ENCODE peak calls at places on chromosomes 1 and 21, in six cellular contexts. W, M, J, I, L and X are unnamed samples.

GRCh38 chr1:15833069-15833679 is 14.3 kb upstream of the SPEN start:
- DNase-seq in I (no peak), J (peak; percentile 83), W (no peak), L (peak; percentile 93), M (peak; percentile 93), X (no peak)

GRCh38 chr1:186236921-186237320 is 138.1 kb downstream of the TPR start:
- DNase-seq in W (no peak), L (no peak), M (peak; percentile 93), J (no peak), I (no peak), X (peak; percentile 69)

GRCh38 chr1:240294566-240294965 is 202.9 kb downstream of the FMN2 start:
- DNase-seq in I (no peak), J (no peak), M (no peak), W (no peak), L (no peak), X (no peak)

GRCh38 chr1:174060090-174060489 is 37.9 kb upstream of the RC3H1 start:
- DNase-seq in W (no peak), M (peak; percentile 30), I (no peak), J (no peak), L (no peak), X (no peak)

GRCh38 chr1:212485895-212486590 is 53.3 kb downstream of the NENF start:
- DNase-seq in M (peak; percentile 96), I (peak; percentile 79), L (no peak), J (peak; percentile 88), W (no peak), X (peak; percentile 80)

GRCh38 chr1:8862528-8862927 is 16.0 kb downstream of the ENO1 start:
- DNase-seq in I (no peak), M (peak; percentile 36), J (no peak), L (peak; percentile 67), W (no peak), X (no peak)

GRCh38 chr1:165173409-165173808 is 183.1 kb downstream of the LMX1A start:
- DNase-seq in I (no peak), L (no peak), M (no peak), J (no peak), W (no peak), X (no peak)

GRCh38 chr1:46285730-46286477 is 17.5 kb downstream of the LRRC41 start:
- DNase-seq in L (no peak), J (no peak), I (no peak), M (no peak), W (no peak), X (no peak)

GRCh38 chr21:31098576-31099005 is 60.3 kb upstream of the KRTAP19-8 start:
- DNase-seq in W (peak; percentile 47), J (peak; percentile 75), I (peak; percentile 8), L (peak; percentile 90), M (peak; percentile 72), X (peak; percentile 84)

GRCh38 chr1:66244429-66244828 is 289.5 kb upstream of the SGIP1 start:
- DNase-seq in W (no peak), L (no peak), I (no peak), M (peak; percentile 58), J (no peak), X (no peak)

GRCh38 chr1:30196457-30196856 is 526.9 kb downstream of the MATN1 start:
- DNase-seq in W (no peak), M (no peak), J (no peak), I (no peak), L (no peak), X (no peak)

GRCh38 chr1:214898154-214898553 is 184.4 kb upstream of the KCNK2 start:
- DNase-seq in L (no peak), J (no peak), M (no peak), W (no peak), I (no peak), X (no peak)

GRCh38 chr1:26324550-26324949 is 6.8 kb downstream of the CD52 start:
- DNase-seq in M (no peak), I (no peak), W (no peak), L (no peak), J (no peak), X (no peak)

GRCh38 chr21:31913191-31913608 is 40.4 kb downstream of the HUNK start:
- DNase-seq in J (no peak), I (no peak), M (no peak), W (no peak), L (no peak), X (no peak)

GRCh38 chr1:19311931-19312781 is at the start of the genes AKR7A2 and SLC66A1:
- DNase-seq in M (peak; percentile 98), I (peak; percentile 63), W (peak; percentile 85), J (peak; percentile 97), L (peak; percentile 97), X (peak; percentile 99)

GRCh38 chr1:93907718-93908117 is 1.5 kb downstream of the GCLM start:
- DNase-seq in J (no peak), W (no peak), L (peak; percentile 52), I (no peak), M (peak; percentile 67), X (peak; percentile 77)

GRCh38 chr1:218715961-218716669 is 371.0 kb downstream of the TGFB2 start:
- DNase-seq in M (no peak), J (no peak), W (no peak), L (no peak), I (no peak), X (no peak)

GRCh38 chr1:96234299-96234698 is 487.3 kb upstream of the PTBP2 start:
- DNase-seq in L (no peak), J (peak; percentile 65), I (no peak), W (peak; percentile 15), M (peak; percentile 23), X (no peak)

GRCh38 chr1:243294723-243295121 is 38.9 kb downstream of the SDCCAG8 start:
- DNase-seq in J (no peak), W (no peak), L (no peak), I (no peak), M (peak; percentile 68), X (peak; percentile 38)

GRCh38 chr1:191839891-191840290 is 318.4 kb upstream of the RGS18 start:
- DNase-seq in M (no peak), L (no peak), J (no peak), I (no peak), W (no peak), X (peak; percentile 60)

GRCh38 chr1:6414443-6414844 is 5.3 kb downstream of the HES2 start:
- DNase-seq in L (peak; percentile 77), I (no peak), J (no peak), M (peak; percentile 74), W (no peak), X (peak; percentile 66)

GRCh38 chr1:39335278-39335677 is 130.8 kb downstream of the MACF1 start:
- DNase-seq in L (no peak), I (no peak), M (no peak), J (no peak), W (no peak), X (no peak)

GRCh38 chr1:70405780-70406416 is 5.2 kb upstream of the CTH start:
- DNase-seq in I (no peak), M (no peak), W (no peak), J (no peak), L (no peak), X (no peak)

GRCh38 chr1:77143529-77144121 is 75.6 kb downstream of the PIGK start:
- DNase-seq in I (no peak), W (no peak), J (no peak), L (peak; percentile 55), M (peak; percentile 43), X (peak; percentile 59)

GRCh38 chr1:220991959-220992704 is 112.9 kb downstream of the HLX start:
- DNase-seq in J (no peak), W (no peak), M (peak; percentile 51), L (no peak), I (no peak), X (no peak)

GRCh38 chr1:25003457-25004190 is 73.5 kb upstream of the RUNX3 start:
- DNase-seq in I (no peak), J (no peak), W (no peak), L (no peak), M (peak; percentile 44), X (no peak)

GRCh38 chr1:77991638-77992037 is 12.8 kb upstream of the FUBP1 start:
- DNase-seq in M (no peak), J (no peak), L (no peak), I (no peak), W (no peak), X (no peak)

GRCh38 chr1:115655307-115655664 is 13.5 kb downstream of the VANGL1 start:
- DNase-seq in I (no peak), L (no peak), W (no peak), J (no peak), M (no peak), X (no peak)

DNA sequence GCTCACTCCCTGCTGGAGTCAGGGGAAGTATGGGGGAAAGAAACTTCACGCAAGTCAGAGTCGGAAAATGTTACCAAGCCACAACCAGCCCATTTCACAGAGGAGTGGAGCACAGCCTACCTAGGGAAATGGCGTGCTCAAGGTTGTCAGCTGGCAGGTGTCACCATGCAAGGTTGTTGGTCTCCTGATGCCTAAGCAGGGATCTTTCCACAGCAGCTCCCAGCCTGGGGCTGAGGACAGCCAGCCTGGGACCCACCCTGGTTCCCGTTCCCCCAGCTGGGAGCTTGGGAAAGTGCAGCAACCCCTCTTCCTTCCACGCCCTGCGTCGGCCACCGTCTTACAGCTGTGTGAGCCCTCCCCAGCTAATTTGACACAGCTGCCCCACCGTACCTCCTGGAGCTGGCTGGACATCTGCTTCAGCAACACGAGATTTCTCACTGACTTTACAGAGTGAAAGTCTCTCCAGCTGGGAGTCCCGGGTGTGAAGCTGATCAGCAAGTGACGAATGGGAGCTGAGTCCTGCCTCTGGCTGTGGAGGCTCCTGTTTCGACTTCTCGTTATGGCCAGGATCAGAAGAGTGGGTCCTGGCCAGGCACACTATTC is 224.6 kb upstream of the RAB4A start:
- DNase-seq in M (no peak), I (no peak), W (no peak), L (no peak), J (no peak), X (no peak)
- H3K4me3 ChIP-seq in M (no peak overlapping the region), I (no peak overlapping the region), W (no peak overlapping the region), L (no peak overlapping the region), J (no peak overlapping the region), X (no peak overlapping the region)

DNA sequence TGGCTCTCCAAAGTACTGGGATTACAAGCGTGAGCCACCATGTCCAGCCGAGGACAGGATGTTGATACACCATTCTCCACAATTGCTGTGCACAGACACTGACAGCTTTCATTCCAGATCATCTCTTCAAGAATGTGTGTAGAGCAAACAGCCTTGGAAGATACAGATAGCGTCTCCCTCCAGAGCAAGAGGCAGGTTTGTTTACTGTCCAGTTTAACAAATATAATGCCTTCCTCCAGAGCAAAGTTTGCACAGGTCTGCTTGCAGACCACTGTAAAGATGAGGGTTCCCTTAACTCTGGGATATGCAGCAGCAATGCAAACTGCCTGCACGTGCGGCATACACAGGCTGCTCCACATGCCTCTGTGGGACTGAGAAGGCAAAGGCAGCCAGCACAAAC is 4.6 kb downstream of the TMPRSS3 start:
- DNase-seq in J (no peak), I (no peak), L (no peak), W (no peak), M (no peak), X (no peak)
- H3K4me1 ChIP-seq in J (no peaks in the 10 kb centered on the region), I (no peaks in the 10 kb centered on the region), L (peaks cover 13% of the 10 kb centered on the region), W (no peaks in the 10 kb centered on the region), M (no peaks in the 10 kb centered on the region), X (no peaks in the 10 kb centered on the region)

GRCh38 chr1:2865000-2865399 is 63.5 kb upstream of the TTC34 start:
- DNase-seq in M (no peak), L (no peak), W (no peak), J (no peak), I (no peak), X (no peak)
- H3K9me3 ChIP-seq in M (no peaks in the 10 kb centered on the region), L (no peaks in the 10 kb centered on the region), W (peaks cover 4% of the 10 kb centered on the region), J (no peaks in the 10 kb centered on the region), I (no peaks in the 10 kb centered on the region), X (no peaks in the 10 kb centered on the region)

DNA sequence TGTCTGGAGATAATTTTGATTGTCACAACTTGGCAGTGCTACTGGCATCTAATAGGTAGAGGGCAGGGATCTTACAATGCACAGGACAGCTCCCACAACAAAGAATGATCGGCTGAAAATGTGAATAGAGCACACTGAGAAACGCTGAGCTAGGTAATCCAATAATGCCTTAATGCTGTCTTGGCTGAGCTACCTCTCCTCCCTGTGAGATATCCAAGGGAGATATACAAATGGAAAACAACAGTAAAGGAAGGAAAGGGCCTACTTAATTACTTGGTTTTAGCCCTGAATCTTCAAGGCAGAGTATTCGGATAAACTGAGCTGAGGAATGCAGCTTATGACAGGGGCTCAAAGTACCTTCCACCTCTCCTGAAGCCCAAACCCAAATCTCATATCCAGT is 2.9 kb downstream of the DNASE2B start:
- DNase-seq in W (no peak), M (no peak), J (no peak), L (no peak), I (no peak), X (no peak)
- H3K4me3 ChIP-seq in W (no peak overlapping the region), M (no peak overlapping the region), J (no peak overlapping the region), L (no peak overlapping the region), I (no peak overlapping the region), X (no peak overlapping the region)